ENCODE peak calls at places on chromosomes 12 and 14, in four cellular contexts. One of them, this sample, is unnamed.

GRCh38 chr12:108810636-108811035 is 46.7 kb downstream of the SSH1 start:
- DNase-seq in GM04503: no peak
- DNase-seq in posterior cingulate gyrus: no peak
- DNase-seq in activated T-helper 1 cell treated with Interleukin-2 at 50 U/mL for 16 hours: no peak
- DNase-seq in this sample: no peak

GRCh38 chr14:71380271-71380670 is 473.0 kb downstream of the PCNX1 start:
- DNase-seq in posterior cingulate gyrus: no peak
- DNase-seq in GM04503: peak; percentile 71
- DNase-seq in activated T-helper 1 cell treated with Interleukin-2 at 50 U/mL for 16 hours: no peak
- DNase-seq in this sample: no peak

GRCh38 chr14:69696633-69697557 is 70.0 kb upstream of the SRSF5 start:
- DNase-seq in GM04503: no peak
- DNase-seq in activated T-helper 1 cell treated with Interleukin-2 at 50 U/mL for 16 hours: no peak
- DNase-seq in posterior cingulate gyrus: no peak
- DNase-seq in this sample: no peak

GRCh38 chr12:4771960-4772566 is 51.9 kb downstream of the GALNT8 start:
- DNase-seq in GM04503: no peak
- DNase-seq in posterior cingulate gyrus: no peak
- DNase-seq in activated T-helper 1 cell treated with Interleukin-2 at 50 U/mL for 16 hours: no peak
- DNase-seq in this sample: no peak

GRCh38 chr12:44812062-44812461 is 64.1 kb downstream of the NELL2 start:
- DNase-seq in GM04503: no peak
- DNase-seq in posterior cingulate gyrus: no peak
- DNase-seq in activated T-helper 1 cell treated with Interleukin-2 at 50 U/mL for 16 hours: no peak
- DNase-seq in this sample: no peak

GRCh38 chr12:52529417-52529816 is 9.2 kb upstream of the KRT5 start:
- DNase-seq in GM04503: no peak
- DNase-seq in posterior cingulate gyrus: no peak
- DNase-seq in activated T-helper 1 cell treated with Interleukin-2 at 50 U/mL for 16 hours: no peak
- DNase-seq in this sample: no peak

GRCh38 chr14:68692916-68693771 is 99.7 kb downstream of the ZFP36L1 start:
- DNase-seq in GM04503: peak; percentile 91
- DNase-seq in posterior cingulate gyrus: no peak
- DNase-seq in activated T-helper 1 cell treated with Interleukin-2 at 50 U/mL for 16 hours: no peak
- DNase-seq in this sample: no peak

GRCh38 chr12:45547822-45548221 is 181.7 kb upstream of the ARID2 start:
- DNase-seq in GM04503: no peak
- DNase-seq in activated T-helper 1 cell treated with Interleukin-2 at 50 U/mL for 16 hours: no peak
- DNase-seq in posterior cingulate gyrus: no peak
- DNase-seq in this sample: no peak

GRCh38 chr12:106681210-106681609 is 93.3 kb upstream of the RIC8B start:
- DNase-seq in GM04503: no peak
- DNase-seq in activated T-helper 1 cell treated with Interleukin-2 at 50 U/mL for 16 hours: no peak
- DNase-seq in posterior cingulate gyrus: no peak
- DNase-seq in this sample: no peak

GRCh38 chr12:1662761-1663439 is 28.0 kb upstream of the ADIPOR2 start:
- DNase-seq in GM04503: no peak
- DNase-seq in posterior cingulate gyrus: no peak
- DNase-seq in activated T-helper 1 cell treated with Interleukin-2 at 50 U/mL for 16 hours: peak; percentile 14
- DNase-seq in this sample: peak; percentile 40

GRCh38 chr12:120726961-120727360 is 1.3 kb downstream of the ACADS start:
- DNase-seq in activated T-helper 1 cell treated with Interleukin-2 at 50 U/mL for 16 hours: no peak
- DNase-seq in posterior cingulate gyrus: no peak
- DNase-seq in GM04503: no peak
- DNase-seq in this sample: no peak

GRCh38 chr12:45577844-45578399 is 151.6 kb upstream of the ARID2 start:
- DNase-seq in activated T-helper 1 cell treated with Interleukin-2 at 50 U/mL for 16 hours: no peak
- DNase-seq in posterior cingulate gyrus: no peak
- DNase-seq in GM04503: no peak
- DNase-seq in this sample: no peak

GRCh38 chr14:42779024-42779423 is 1172.3 kb downstream of the LRFN5 start:
- DNase-seq in posterior cingulate gyrus: no peak
- DNase-seq in activated T-helper 1 cell treated with Interleukin-2 at 50 U/mL for 16 hours: no peak
- DNase-seq in GM04503: no peak
- DNase-seq in this sample: no peak

GRCh38 chr12:102869571-102869970 is 47.5 kb downstream of the PAH start:
- DNase-seq in activated T-helper 1 cell treated with Interleukin-2 at 50 U/mL for 16 hours: no peak
- DNase-seq in posterior cingulate gyrus: no peak
- DNase-seq in GM04503: no peak
- DNase-seq in this sample: no peak

GRCh38 chr12:112635036-112635435 is 156.5 kb upstream of the RPH3A start:
- DNase-seq in GM04503: no peak
- DNase-seq in posterior cingulate gyrus: no peak
- DNase-seq in activated T-helper 1 cell treated with Interleukin-2 at 50 U/mL for 16 hours: no peak
- DNase-seq in this sample: no peak

GRCh38 chr12:666766-667308 is 3.6 kb upstream of the NINJ2 start:
- DNase-seq in posterior cingulate gyrus: no peak
- DNase-seq in GM04503: no peak
- DNase-seq in activated T-helper 1 cell treated with Interleukin-2 at 50 U/mL for 16 hours: no peak
- DNase-seq in this sample: no peak

GRCh38 chr12:119486599-119487154 is 106.9 kb upstream of the TMEM233 start:
- DNase-seq in GM04503: no peak
- DNase-seq in posterior cingulate gyrus: no peak
- DNase-seq in activated T-helper 1 cell treated with Interleukin-2 at 50 U/mL for 16 hours: no peak
- DNase-seq in this sample: no peak

This sample was measured in T-helper 22 cell.